ENCODE peak calls at places on chromosomes 2 and 18, in seven cellular contexts. P, U, L, K, S, Z and F are unnamed samples.

GRCh38 chr2:37892436-37893114 is 32.5 kb upstream of the RMDN2 start:
- DNase-seq in L (no peak), U (no peak), K (no peak), Z (no peak), S (no peak), P (no peak), F (no peak)

GRCh38 chr2:215870088-215870490 is 143.3 kb downstream of the MREG start:
- DNase-seq in K (no peak), L (no peak), P (no peak), Z (no peak), S (peak), U (no peak), F (no peak)

GRCh38 chr2:187377335-187377734 is 70.7 kb downstream of the CALCRL start:
- DNase-seq in Z (no peak), K (no peak), S (no peak), P (peak), L (no peak), U (no peak), F (no peak)

GRCh38 chr2:71943238-71944182 is 204.2 kb downstream of the CYP26B1 start:
- DNase-seq in P (no peak), U (no peak), Z (peak), L (no peak), S (no peak), K (no peak), F (no peak)

GRCh38 chr2:222733846-222734689 is 62.6 kb downstream of the MOGAT1 start:
- DNase-seq in P (no peak), Z (no peak), L (no peak), U (no peak), S (no peak), K (no peak), F (no peak)

GRCh38 chr2:241225983-241226382 is 37.5 kb downstream of the ANO7 start:
- DNase-seq in P (no peak), S (no peak), K (no peak), Z (no peak), L (no peak), U (no peak), F (no peak)

GRCh38 chr2:134570676-134571075 is 148.1 kb downstream of the TMEM163 start:
- DNase-seq in S (no peak), K (no peak), P (no peak), U (no peak), Z (no peak), L (no peak), F (no peak)

GRCh38 chr18:37578886-37579513 is 13.4 kb upstream of the CELF4 start:
- DNase-seq in Z (no peak), U (no peak), L (no peak), K (no peak), P (no peak), S (peak), F (no peak)

GRCh38 chr2:193695367-193695766 is 1500.6 kb upstream of the TMEFF2 start:
- DNase-seq in Z (no peak), S (peak), K (no peak), U (no peak), L (no peak), P (no peak), F (no peak)

GRCh38 chr2:70561893-70562292 is 8.3 kb upstream of the TGFA start:
- DNase-seq in P (no peak), Z (no peak), U (no peak), K (no peak), S (no peak), L (no peak), F (no peak)

GRCh38 chr2:66490588-66491001 is 55.7 kb downstream of the MEIS1 start:
- DNase-seq in U (no peak), L (no peak), Z (no peak), S (peak), P (no peak), K (no peak), F (no peak)

GRCh38 chr2:28565720-28566295 is 69.9 kb downstream of the PLB1 start:
- DNase-seq in Z (no peak), L (no peak), K (peak), P (no peak), S (peak), U (no peak), F (no peak)

DNA sequence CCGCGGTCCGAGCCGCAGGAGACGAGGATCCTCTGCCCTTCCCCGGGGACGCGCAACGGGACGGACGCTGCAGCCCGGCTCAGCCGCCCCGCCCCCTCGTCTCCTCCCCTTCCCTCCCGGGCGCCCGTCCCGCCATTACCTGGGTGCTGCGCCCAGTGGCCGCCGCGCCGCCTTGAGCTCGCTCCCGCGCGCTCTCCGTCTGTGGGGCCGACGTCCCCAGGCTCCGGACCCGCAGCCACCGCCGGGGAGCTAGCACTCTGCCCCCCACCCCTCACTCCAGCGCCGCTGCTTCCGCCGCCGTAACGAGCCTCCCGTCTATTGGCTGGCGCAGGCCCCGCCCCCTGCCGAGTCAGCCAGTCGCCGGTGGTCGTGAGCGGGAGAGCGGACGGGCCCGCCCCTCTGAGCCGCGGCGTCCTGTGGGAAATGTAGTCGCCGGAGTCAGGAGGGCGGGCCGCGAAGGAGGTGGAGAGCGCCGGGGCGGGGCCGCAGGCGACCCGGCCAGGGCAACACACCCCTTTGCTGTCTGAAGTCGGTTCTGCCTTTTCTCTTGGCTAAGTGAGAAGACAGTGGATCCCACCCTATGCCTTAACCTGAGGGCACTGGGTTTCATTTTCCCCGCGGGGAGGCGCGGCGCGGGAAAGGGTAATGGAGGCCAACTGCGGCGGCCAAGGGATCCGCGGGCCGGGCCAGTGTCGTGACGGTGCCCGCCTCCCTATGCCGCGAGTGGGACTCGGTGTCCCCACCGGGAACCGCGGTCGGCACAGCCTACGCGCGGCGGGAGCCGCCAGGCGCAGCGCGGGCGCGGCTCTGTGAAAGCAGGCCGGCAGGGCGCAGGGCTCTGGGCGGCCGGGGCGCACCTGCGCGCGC is at the start of gene SAP130:
- DNase-seq in Z (peak), S (peak), K (peak), U (peak), L (peak), P (peak), F (peak)
- TF ChIP-seq CTCF in Z (peak), S (no peak), K (peak), U (peak), L (no peak), P (no peak), F (no peak)

GRCh38 chr2:20650412-20650879 is 452 bp downstream of the HS1BP3 start:
- DNase-seq in Z (peak), L (no peak), K (no peak), U (no peak), P (no peak), S (no peak), F (no peak)
- TF ChIP-seq CTCF in Z (no peak), L (no peak), K (no peak), U (peak), P (no peak), S (no peak), F (no peak)

GRCh38 chr18:8322486-8322885 is 286.8 kb upstream of the RAB12 start:
- DNase-seq in L (no peak), Z (no peak), S (no peak), K (no peak), U (no peak), P (no peak), F (no peak)

GRCh38 chr18:8326763-8327394 is 282.4 kb upstream of the RAB12 start:
- DNase-seq in K (no peak), L (no peak), Z (no peak), P (no peak), U (no peak), S (no peak), F (no peak)

GRCh38 chr18:8329186-8329771 is 280.0 kb upstream of the RAB12 start:
- DNase-seq in U (peak), L (no peak), S (no peak), P (peak), Z (no peak), K (no peak), F (no peak)

GRCh38 chr18:8319798-8320477 is 289.3 kb upstream of the RAB12 start:
- DNase-seq in K (no peak), L (no peak), S (no peak), P (no peak), Z (no peak), U (peak), F (no peak)

DNA sequence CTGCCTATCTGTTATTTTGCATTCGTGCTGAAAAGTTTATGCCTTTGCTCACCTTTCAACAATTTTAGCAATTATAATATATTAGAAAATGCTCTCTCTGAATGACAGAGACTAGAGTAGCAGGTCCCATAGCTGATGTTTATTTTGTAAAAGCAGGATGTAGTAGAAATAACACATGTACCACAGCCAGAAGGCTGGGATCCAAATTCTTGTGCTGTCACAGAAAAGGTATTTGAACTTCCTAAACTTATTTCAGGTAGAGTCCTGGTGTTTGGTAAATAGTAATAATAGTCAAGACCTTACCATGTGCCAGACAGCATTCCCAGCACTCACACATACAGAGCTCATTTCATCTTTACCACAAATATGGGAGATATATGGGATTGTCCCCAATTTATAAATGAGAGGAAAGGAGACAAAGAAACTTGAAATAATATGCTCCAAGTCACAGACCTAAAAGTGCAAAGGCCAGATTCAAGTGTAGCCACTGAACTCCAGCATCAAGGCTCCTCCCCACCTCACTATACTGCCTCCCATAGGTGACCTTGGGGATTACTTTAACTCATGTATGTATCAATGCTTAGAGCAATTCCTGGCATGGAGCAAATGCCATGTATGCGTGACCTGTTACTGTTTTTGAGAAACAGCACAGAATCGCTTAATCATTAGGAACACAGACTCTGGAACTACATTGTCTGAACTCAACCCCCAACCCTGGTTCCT is 284.7 kb upstream of the RAB12 start:
- DNase-seq in L (no peak), Z (no peak), S (no peak), U (no peak), K (no peak), P (no peak), F (no peak)
- TF ChIP-seq CTCF in L (no peak), Z (no peak), S (no peak), U (no peak), K (no peak), P (no peak), F (no peak)

DNA sequence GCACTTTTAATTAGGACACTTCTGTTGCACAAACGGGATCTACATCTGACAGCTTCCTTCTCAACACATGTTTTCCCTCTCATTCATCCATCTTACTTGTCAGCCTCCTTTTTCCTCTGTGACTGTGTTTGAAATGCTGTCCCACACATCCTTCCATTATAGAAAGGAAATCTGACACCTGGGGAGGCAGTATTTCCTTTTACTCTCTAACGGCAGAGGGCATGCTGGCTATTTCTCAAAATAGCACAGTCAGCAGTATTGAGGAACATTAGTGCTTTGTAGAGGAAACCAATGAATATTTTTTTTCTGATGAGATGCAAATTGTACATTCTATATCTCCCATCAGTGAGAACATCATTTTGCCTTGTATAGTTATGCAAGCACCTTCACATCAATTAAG is 668.7 kb downstream of the SLC4A3 start:
- DNase-seq in K (no peak), P (no peak), U (no peak), L (no peak), S (peak), Z (no peak), F (no peak)
- TF ChIP-seq CTCF in K (no peak), P (no peak), U (peak), L (no peak), S (peak), Z (no peak), F (no peak)